ENCODE peak calls at places on chromosomes 7 and 10, in five cellular contexts. L is aorta, G is HL-60, X is substantia nigra, B is ovary. Y is an unnamed sample.

GRCh38 chr10:103925591-103925990 is 7.6 kb upstream of the STN1 start:
- DNase-seq in X (no peak), L (no peak), G (no peak), B (no peak), Y (no peak)

GRCh38 chr7:151454932-151455530 is 15.1 kb upstream of the CRYGN start:
- DNase-seq in L (peak), B (peak), G (no peak), X (no peak), Y (peak)

GRCh38 chr7:22420973-22421635 is 64.2 kb upstream of the RAPGEF5 start:
- DNase-seq in G (no peak), L (no peak), X (no peak), B (no peak), Y (no peak)

GRCh38 chr7:2070151-2070763 is 162.5 kb downstream of the MAD1L1 start:
- DNase-seq in B (no peak), L (no peak), X (no peak), G (no peak), Y (no peak)

GRCh38 chr10:13222151-13222550 is 12.0 kb downstream of the UCMA start:
- DNase-seq in G (no peak), L (no peak), X (no peak), B (no peak), Y (no peak)

GRCh38 chr7:124032369-124033092 is at the start of gene TMEM229A:
- DNase-seq in X (peak), G (peak), B (peak), L (peak), Y (no peak)

GRCh38 chr10:36393800-36394199 is 731.6 kb upstream of the ANKRD30A start:
- DNase-seq in G (no peak), B (no peak), X (no peak), L (no peak), Y (no peak)

GRCh38 chr7:146185844-146186243 is 69.2 kb downstream of the CNTNAP2 start:
- DNase-seq in L (no peak), G (no peak), B (no peak), X (no peak), Y (no peak)

GRCh38 chr10:113058175-113058961 is 108.3 kb downstream of the TCF7L2 start:
- DNase-seq in X (no peak), L (no peak), G (no peak), B (no peak), Y (no peak)

GRCh38 chr7:116576350-116577319 is 51.8 kb downstream of the CAV1 start:
- DNase-seq in B (no peak), X (no peak), L (peak), G (no peak), Y (no peak)

GRCh38 chr7:7976677-7977076 is 8.1 kb downstream of the GLCCI1 start:
- DNase-seq in G (peak), L (no peak), X (no peak), B (no peak), Y (no peak)

GRCh38 chr7:90681336-90682019 is 85.4 kb downstream of the CDK14 start:
- DNase-seq in G (no peak), B (no peak), X (no peak), L (no peak), Y (no peak)

GRCh38 chr10:125769175-125769574 is 6.4 kb downstream of the MMP21 start:
- DNase-seq in X (no peak), G (no peak), L (no peak), B (no peak), Y (no peak)

GRCh38 chr10:129673292-129673691 is 206.3 kb downstream of the MGMT start:
- DNase-seq in L (no peak), G (no peak), B (no peak), X (no peak), Y (no peak)
- H3K27ac ChIP-seq in L (no peak), G (no peak), B (no peak), X (no peak), Y (no peak)

DNA sequence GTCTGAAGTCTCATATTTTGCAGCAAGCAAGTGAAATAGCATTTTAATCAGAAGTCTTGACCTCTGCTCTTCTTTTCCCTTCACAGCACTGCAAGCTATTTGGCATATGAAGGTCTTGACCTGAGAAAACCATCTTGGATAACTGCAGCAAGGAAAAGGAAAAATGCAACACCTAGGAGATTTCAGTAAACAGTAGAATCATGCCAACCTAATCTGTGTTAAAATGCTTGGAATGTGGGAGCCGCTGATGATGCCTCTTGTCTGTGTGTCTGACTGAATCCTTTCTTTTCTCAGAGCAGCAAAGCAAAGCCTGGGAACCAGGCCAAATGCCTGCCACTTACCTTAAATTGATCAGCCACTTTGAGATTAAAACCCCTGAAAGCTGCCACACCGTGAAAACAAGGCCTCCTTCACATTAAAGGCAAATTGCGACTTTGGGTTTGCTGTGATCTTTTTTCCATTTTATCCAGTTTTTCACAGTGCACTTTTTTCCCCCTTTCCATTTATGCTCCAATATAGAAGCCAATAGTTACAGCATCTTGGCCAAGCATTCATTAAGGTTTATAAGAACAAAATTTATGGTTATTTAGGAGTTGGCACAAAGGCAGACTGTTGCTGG is 80.5 kb upstream of the CDK6 start:
- DNase-seq in L (no peak), B (no peak), X (no peak), G (no peak), Y (no peak)
- H3K27ac ChIP-seq in L (no peak), B (no peak), X (no peak), G (no peak), Y (no peak)

DNA sequence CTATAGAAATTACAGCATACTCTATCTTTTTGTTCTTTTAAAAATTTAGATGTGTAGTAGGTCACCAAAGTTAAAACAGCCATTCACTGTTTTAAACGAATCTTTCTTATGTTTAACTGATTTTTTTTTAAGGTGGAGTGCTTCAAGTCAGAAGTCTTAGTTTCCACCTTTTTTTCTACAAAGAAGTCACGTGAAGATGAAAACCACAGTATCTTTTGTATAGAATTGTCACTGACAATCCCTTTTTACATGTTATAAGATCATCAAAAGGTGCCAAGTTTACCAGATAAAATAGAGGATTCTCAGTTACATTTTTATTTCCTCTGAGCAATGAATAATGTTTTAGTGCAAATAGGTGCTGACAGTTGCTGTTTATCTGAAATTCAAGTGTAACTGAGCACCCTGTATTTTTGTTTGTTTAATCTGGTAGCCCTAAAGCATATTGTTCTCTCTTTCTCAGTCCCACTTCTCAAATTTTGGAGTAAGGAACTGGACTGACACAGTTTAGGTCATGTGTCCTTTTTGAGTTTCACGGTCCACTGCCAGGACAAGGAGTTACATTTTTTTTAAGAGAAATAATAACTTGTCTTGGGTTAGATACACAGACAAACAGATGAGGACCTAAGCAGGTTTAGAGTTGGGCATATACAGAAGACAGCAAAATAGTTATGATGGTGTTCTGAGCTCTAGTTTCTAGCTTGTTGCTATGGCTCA is 233.2 kb upstream of the MBL2 start:
- DNase-seq in L (no peak), X (no peak), G (no peak), B (no peak), Y (no peak)
- H3K27ac ChIP-seq in L (no peak), X (no peak), G (no peak), B (no peak), Y (no peak)

GRCh38 chr10:14723052-14723689 is 51.5 kb downstream of the FAM107B start:
- DNase-seq in G (no peak), L (no peak), B (no peak), X (no peak), Y (peak)
- H3K27ac ChIP-seq in G (no peak), L (no peak), B (no peak), X (no peak), Y (peak)

GRCh38 chr10:78455873-78456272 is 422.2 kb downstream of the RPS24 start:
- DNase-seq in X (no peak), L (no peak), G (no peak), B (no peak), Y (no peak)

GRCh38 chr10:78457804-78458483 is 424.3 kb downstream of the RPS24 start:
- DNase-seq in X (no peak), B (no peak), L (no peak), G (no peak), Y (no peak)

GRCh38 chr10:78454123-78454645 is 420.5 kb downstream of the RPS24 start:
- DNase-seq in X (no peak), B (no peak), G (no peak), L (no peak), Y (no peak)

GRCh38 chr10:78458983-78459638 is 425.4 kb downstream of the RPS24 start:
- DNase-seq in X (no peak), B (no peak), L (no peak), G (no peak), Y (no peak)

DNA sequence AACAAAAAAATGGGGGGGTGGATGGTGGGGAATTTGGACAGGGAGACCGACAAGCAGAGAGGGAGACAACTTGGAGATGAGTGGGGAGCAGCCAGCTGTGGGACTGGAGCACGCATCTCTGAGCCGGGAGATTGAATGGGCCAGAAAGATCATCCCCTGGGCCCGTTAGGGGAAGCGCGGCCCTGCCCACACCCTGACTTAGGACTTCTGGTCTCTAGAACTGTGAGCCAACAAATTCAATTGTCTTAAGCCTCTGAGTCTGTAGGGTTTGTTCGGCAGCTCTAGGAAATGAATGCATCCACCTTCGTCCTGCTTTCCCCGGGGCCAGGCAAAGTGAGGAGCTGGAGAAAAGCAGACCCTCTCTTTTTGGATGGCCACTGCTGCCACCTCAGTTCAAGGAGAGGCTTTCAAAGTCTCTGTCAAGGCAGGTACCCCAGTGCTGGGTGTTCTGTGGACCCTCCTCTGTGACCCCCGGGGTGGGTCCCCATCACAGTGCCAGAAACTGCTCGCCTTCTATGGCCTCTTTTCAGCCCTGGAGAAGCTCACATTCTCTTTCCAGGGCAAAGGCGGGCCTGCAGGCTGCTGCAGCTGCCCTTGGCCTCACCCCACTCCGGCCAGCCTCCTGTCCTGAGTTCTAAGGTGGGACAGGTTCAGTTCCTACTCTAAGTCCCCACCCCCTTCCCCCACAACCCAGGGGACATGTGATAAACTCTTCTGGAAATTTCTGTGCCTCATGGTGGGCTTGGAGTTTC is 423.2 kb downstream of the RPS24 start:
- DNase-seq in X (no peak), G (no peak), B (no peak), L (no peak), Y (no peak)
- H3K27ac ChIP-seq in X (no peak), G (no peak), B (no peak), L (no peak), Y (no peak)

Y was measured in Peyer's patch.